ENCODE peak calls at places on chromosomes 7 and 10, in six cellular contexts. E is stomach, Q is NB4, T is adrenal gland, K is erythroblast, D is Peyer's patch. N is an unnamed sample.
A peak's percentile ranks its signal among the peaks of the same experiment; 100 is the strongest.

GRCh38 chr7:28900311-28900710 is 57.8 kb downstream of the TRIL start:
- DNase-seq in K (no peak), T (no peak), E (no peak), Q (no peak), D (no peak), N (no peak)

GRCh38 chr7:94696981-94697670 is 41.2 kb upstream of the SGCE start:
- DNase-seq in D (peak; percentile 62), E (peak; percentile 44), K (no peak), Q (peak; percentile 51), T (peak; percentile 70), N (peak; percentile 7)

GRCh38 chr7:88176190-88176589 is 43.6 kb downstream of the SRI start:
- DNase-seq in D (no peak), E (no peak), T (no peak), Q (no peak), K (no peak), N (no peak)

GRCh38 chr7:95201718-95202117 is 122.6 kb downstream of the PON1 start:
- DNase-seq in K (no peak), T (no peak), E (no peak), D (no peak), Q (no peak), N (no peak)

GRCh38 chr10:89426230-89426868 is 12.0 kb downstream of the IFIT5 start:
- DNase-seq in E (no peak), K (peak; percentile 49), Q (peak; percentile 64), T (no peak), D (peak; percentile 62), N (peak; percentile 49)

GRCh38 chr7:19674266-19674960 is 34.4 kb downstream of the POLR1F start:
- DNase-seq in K (no peak), D (no peak), E (no peak), Q (peak; percentile 47), T (no peak), N (no peak)

GRCh38 chr7:107658467-107658866 is 2.2 kb upstream of the SLC26A4 start:
- DNase-seq in T (no peak), D (no peak), E (no peak), Q (no peak), K (no peak), N (no peak)

GRCh38 chr7:138029126-138029525 is 27.2 kb upstream of the CREB3L2 start:
- DNase-seq in K (no peak), E (no peak), Q (no peak), D (no peak), T (no peak), N (no peak)

GRCh38 chr7:12401538-12402364 is 1.9 kb downstream of the VWDE start:
- DNase-seq in T (no peak), Q (no peak), K (no peak), D (no peak), E (no peak), N (no peak)

GRCh38 chr10:80459047-80459865 is 5.1 kb downstream of the TSPAN14 start:
- DNase-seq in T (peak; percentile 52), D (peak; percentile 91), Q (peak; percentile 96), K (peak; percentile 88), E (peak; percentile 75), N (peak; percentile 72)

GRCh38 chr7:8357536-8357935 is 75.9 kb upstream of the NXPH1 start:
- DNase-seq in Q (no peak), T (peak; percentile 69), D (no peak), E (no peak), K (no peak), N (no peak)

GRCh38 chr10:48594371-48594770 is 10.5 kb downstream of the ARHGAP22 start:
- DNase-seq in Q (no peak), K (no peak), E (no peak), T (no peak), D (no peak), N (no peak)

GRCh38 chr10:104317195-104318095 is 20.8 kb downstream of the ITPRIP start:
- DNase-seq in Q (no peak), T (no peak), E (no peak), D (peak; percentile 47), K (no peak), N (no peak)

GRCh38 chr7:70494225-70494877 is 637.6 kb upstream of the GALNT17 start:
- DNase-seq in K (no peak), E (no peak), Q (no peak), T (no peak), D (no peak), N (no peak)

GRCh38 chr7:77570330-77571011 is 33.4 kb downstream of the PTPN12 start:
- DNase-seq in T (no peak), D (no peak), Q (peak; percentile 87), E (no peak), K (no peak), N (no peak)

GRCh38 chr7:104956753-104957450 is 57.1 kb upstream of the KMT2E start:
- DNase-seq in K (no peak), E (no peak), Q (peak; percentile 95), T (no peak), D (no peak), N (peak; percentile 29)

GRCh38 chr7:4787947-4788626 is 12.7 kb downstream of the AP5Z1 start:
- DNase-seq in K (no peak), Q (no peak), E (no peak), D (no peak), T (no peak), N (no peak)

GRCh38 chr10:29297678-29298077 is 8.8 kb downstream of the LYZL1 start:
- DNase-seq in T (no peak), Q (no peak), D (no peak), K (no peak), E (no peak), N (no peak)

GRCh38 chr7:30474485-30474884 is 4.1 kb downstream of the NOD1 start:
- DNase-seq in K (no peak), T (no peak), E (no peak), Q (no peak), D (no peak), N (no peak)

GRCh38 chr7:24656608-24657007 is 83.4 kb downstream of the PALS2 start:
- DNase-seq in E (no peak), Q (no peak), D (no peak), K (no peak), T (no peak), N (no peak)

GRCh38 chr7:80960228-80960627 is 41.4 kb upstream of the SEMA3C start:
- DNase-seq in D (no peak), E (no peak), T (no peak), K (no peak), Q (no peak), N (no peak)

GRCh38 chr10:124232686-124233545 is 139.5 kb upstream of the CHST15 start:
- DNase-seq in Q (no peak), D (no peak), E (no peak), T (peak; percentile 36), K (no peak), N (no peak)

GRCh38 chr7:113338297-113338696 is 219.9 kb upstream of the SMIM30 start:
- DNase-seq in T (no peak), E (no peak), Q (no peak), K (no peak), D (no peak), N (no peak)

GRCh38 chr10:87973635-87974034 is 110.2 kb downstream of the PTEN start:
- DNase-seq in E (no peak), Q (no peak), D (no peak), K (no peak), T (no peak), N (no peak)

GRCh38 chr10:21172774-21173432 is 275.8 kb upstream of the NEBL start:
- DNase-seq in E (peak; percentile 32), T (no peak), Q (no peak), K (peak; percentile 3), D (peak; percentile 50), N (no peak)

GRCh38 chr10:114458955-114459354 is 54.7 kb upstream of the AFAP1L2 start:
- DNase-seq in T (no peak), Q (peak; percentile 79), E (peak; percentile 44), K (peak; percentile 68), D (peak; percentile 61), N (peak; percentile 25)

GRCh38 chr7:113764401-113765035 is 154.3 kb downstream of the PPP1R3A start:
- DNase-seq in Q (no peak), T (no peak), K (no peak), D (no peak), E (no peak), N (no peak)

GRCh38 chr7:141355057-141355456 is 196.2 kb upstream of the AGK start:
- DNase-seq in Q (no peak), K (no peak), E (no peak), T (no peak), D (no peak), N (peak; percentile 26)

DNA sequence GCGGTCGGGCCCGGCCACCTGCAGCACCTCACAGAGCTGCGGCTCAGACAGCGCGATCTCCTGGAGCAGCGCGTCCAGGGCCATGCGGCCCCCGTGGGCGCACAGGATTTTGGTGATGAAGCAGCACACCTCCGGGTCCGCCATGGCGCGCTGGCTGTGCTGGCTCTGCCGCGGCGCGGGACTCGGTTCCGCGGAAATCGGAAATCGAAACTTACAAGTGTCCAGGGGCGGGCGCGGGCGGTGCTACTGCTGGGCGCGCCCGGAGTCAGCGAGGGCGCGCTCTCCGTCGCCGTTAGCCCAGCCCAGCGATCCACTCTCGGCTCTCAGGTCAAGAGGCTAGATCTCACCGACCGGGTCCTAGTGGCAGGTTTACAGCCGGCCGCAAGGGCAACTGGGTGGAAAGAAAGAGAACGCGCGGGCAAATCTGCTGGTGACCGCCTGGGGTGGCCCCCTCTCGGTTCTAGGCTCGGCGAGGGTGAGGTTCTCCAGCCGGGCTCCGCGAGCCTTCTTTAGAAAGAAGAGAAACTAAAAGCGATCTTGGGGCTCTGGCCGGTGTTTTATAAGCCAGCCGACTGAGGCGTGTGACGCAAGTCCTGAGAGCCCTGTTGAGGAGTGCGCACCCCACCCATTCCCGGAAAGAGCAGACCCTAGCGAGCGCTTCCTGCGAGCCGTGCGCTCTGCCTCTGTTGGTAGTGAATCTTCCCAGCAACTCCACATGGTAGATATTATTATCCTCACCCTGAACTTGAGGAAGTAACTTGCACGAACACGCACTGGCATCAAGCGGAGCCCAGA is at the start of gene ZC3HAV1:
- DNase-seq in E (peak; percentile 88), D (peak; percentile 97), T (peak; percentile 93), K (peak; percentile 92), Q (peak; percentile 99), N (peak; percentile 75)
- TF ChIP-seq POLR2A in E (no peak), D (peak; percentile 89), T (peak; percentile 91), K (peak; percentile 98), Q (peak; percentile 99), N (peak; percentile 66)

GRCh38 chr10:79380125-79380917 is 33.1 kb downstream of the PPIF start:
- DNase-seq in K (no peak), T (peak; percentile 49), Q (no peak), E (peak; percentile 55), D (peak; percentile 54), N (no peak)
- TF ChIP-seq POLR2A in K (no peak), T (no peak), Q (no peak), E (no peak), D (no peak), N (no peak)

DNA sequence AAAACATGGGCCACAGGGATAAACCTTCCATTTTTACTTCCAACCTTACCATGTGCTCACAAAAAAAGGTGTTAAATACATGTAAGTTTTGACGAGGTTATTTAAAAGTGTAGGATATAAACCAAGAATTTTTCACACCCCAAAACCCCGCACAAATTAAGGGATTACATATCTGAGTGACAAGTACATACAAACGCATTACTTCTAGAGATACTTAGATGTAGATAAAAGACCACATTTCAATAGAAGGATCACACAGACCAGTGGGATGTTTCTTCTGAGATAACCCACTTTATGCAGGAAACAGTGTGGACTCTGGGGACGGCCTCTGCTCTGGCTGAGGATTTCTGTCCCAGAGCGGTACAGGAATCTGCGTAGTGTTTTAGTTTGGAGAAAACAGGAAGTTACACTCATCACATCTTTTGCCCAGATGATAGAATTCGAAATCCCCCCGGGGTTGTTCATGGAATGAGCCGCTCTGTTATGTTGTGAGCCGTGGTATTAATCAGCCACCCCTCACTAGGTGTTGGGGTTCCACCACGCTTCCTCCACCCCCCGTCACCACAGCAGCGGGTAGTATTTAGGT is 1.4 kb upstream of the CUL1 start:
- DNase-seq in T (peak; percentile 32), D (no peak), Q (peak; percentile 78), E (no peak), K (peak; percentile 39), N (no peak)
- TF ChIP-seq POLR2A in T (no peak), D (no peak), Q (no peak), E (no peak), K (no peak), N (no peak)

GRCh38 chr7:100015232-100016208 is at the start of gene ZKSCAN1:
- DNase-seq in E (peak; percentile 92), Q (peak; percentile 98), K (peak; percentile 95), D (peak; percentile 94), T (peak; percentile 94), N (peak; percentile 93)
- TF ChIP-seq POLR2A in E (no peak), Q (peak; percentile 97), K (peak; percentile 76), D (peak; percentile 78), T (peak; percentile 90), N (peak; percentile 90)